ENCODE peak calls at places on chromosome 6, in six cellular contexts. E is left ventricle myocardium inferior, R is T47D, W is cardiac fibroblast, K is RWPE1, M is WTC11. J is an unnamed sample.

GRCh38 chr6:76776876-76777275 is 686.4 kb downstream of the HTR1B start:
- DNase-seq in K (no peak), M (no peak), W (no peak), R (no peak), E (no peak), J (no peak)

GRCh38 chr6:119075200-119075981 is 3.1 kb downstream of the FAM184A start:
- DNase-seq in R (no peak), W (no peak), M (no peak), K (no peak), E (no peak), J (no peak)

GRCh38 chr6:166005846-166006592 is 161.6 kb downstream of the TBXT start:
- DNase-seq in M (no peak), E (peak), R (no peak), W (peak), K (peak), J (peak)

GRCh38 chr6:44537306-44538049 is 150.0 kb downstream of the CDC5L start:
- DNase-seq in W (no peak), E (no peak), R (no peak), M (no peak), K (no peak), J (no peak)

GRCh38 chr6:51283723-51284122 is 465.1 kb downstream of the TFAP2B start:
- DNase-seq in R (no peak), E (no peak), M (no peak), W (no peak), K (no peak), J (no peak)

GRCh38 chr6:79525272-79526100 is 11.7 kb downstream of the LCA5 start:
- DNase-seq in E (no peak), M (no peak), R (peak), W (peak), K (no peak), J (peak)

GRCh38 chr6:35973670-35974222 is 50.7 kb downstream of the SLC26A8 start:
- DNase-seq in K (no peak), E (no peak), M (no peak), W (peak), R (no peak), J (no peak)

GRCh38 chr6:55943329-55943728 is 67.9 kb upstream of the BMP5 start:
- DNase-seq in R (no peak), K (no peak), W (peak), M (no peak), E (no peak), J (no peak)

GRCh38 chr6:42407379-42407778 is 44.3 kb downstream of the TRERF1 start:
- DNase-seq in R (no peak), K (peak), W (peak), M (no peak), E (no peak), J (no peak)

GRCh38 chr6:16800942-16801341 is 39.7 kb upstream of the ATXN1 start:
- DNase-seq in W (peak), M (no peak), K (no peak), R (no peak), E (no peak), J (no peak)

GRCh38 chr6:56343295-56343694 is 95.9 kb upstream of the COL21A1 start:
- DNase-seq in E (no peak), W (no peak), M (no peak), K (no peak), R (no peak), J (no peak)

GRCh38 chr6:117469356-117469755 is 13.1 kb upstream of the DCBLD1 start:
- DNase-seq in K (no peak), R (no peak), W (no peak), M (no peak), E (no peak), J (no peak)

GRCh38 chr6:40326689-40327404 is 260.3 kb downstream of the LRFN2 start:
- DNase-seq in K (no peak), E (no peak), W (no peak), M (no peak), R (no peak), J (no peak)

GRCh38 chr6:43221046-43221773 is 8.1 kb downstream of the DNPH1 start:
- DNase-seq in R (no peak), K (peak), M (no peak), E (no peak), W (peak), J (no peak)

GRCh38 chr6:44594471-44594870 is 207.0 kb downstream of the CDC5L start:
- DNase-seq in K (no peak), W (no peak), M (peak), R (no peak), E (no peak), J (no peak)

GRCh38 chr6:7378629-7379218 is 10.8 kb downstream of the CAGE1 start:
- DNase-seq in W (no peak), R (no peak), E (no peak), K (no peak), M (no peak), J (no peak)

GRCh38 chr6:89508755-89509563 is 76.0 kb downstream of the ANKRD6 start:
- DNase-seq in E (no peak), W (peak), K (no peak), M (no peak), R (peak), J (no peak)

GRCh38 chr6:2166717-2167116 is 78.7 kb downstream of the GMDS start:
- DNase-seq in E (no peak), W (no peak), R (peak), K (no peak), M (no peak), J (no peak)

GRCh38 chr6:28408076-28408802 is 8.7 kb upstream of the ZSCAN12 start:
- DNase-seq in R (no peak), K (no peak), M (no peak), W (no peak), E (no peak), J (no peak)

GRCh38 chr6:105805581-105806023 is 280.5 kb upstream of the PRDM1 start:
- DNase-seq in K (no peak), R (no peak), M (no peak), E (no peak), W (no peak), J (no peak)

GRCh38 chr6:63817492-63818050 is 182.0 kb downstream of the PHF3 start:
- DNase-seq in M (no peak), K (no peak), R (peak), W (peak), E (no peak), J (no peak)

GRCh38 chr6:79672631-79673065 is 41.5 kb downstream of the SH3BGRL2 start:
- DNase-seq in E (no peak), K (peak), W (peak), R (peak), M (no peak), J (no peak)

GRCh38 chr6:74182992-74183391 is 487.0 kb downstream of the CD109 start:
- DNase-seq in M (no peak), R (no peak), W (no peak), E (no peak), K (no peak), J (no peak)

GRCh38 chr6:10591411-10592160 is 70.4 kb downstream of the GCNT2 start:
- DNase-seq in E (no peak), M (no peak), K (no peak), R (no peak), W (no peak), J (no peak)

GRCh38 chr6:52840763-52841585 is at the start of gene GSTA5:
- DNase-seq in W (no peak), R (peak), E (no peak), M (no peak), K (no peak), J (no peak)

GRCh38 chr6:93549868-93550267 is 130.5 kb upstream of the EPHA7 start:
- DNase-seq in R (no peak), W (no peak), M (no peak), K (no peak), E (no peak), J (no peak)

GRCh38 chr6:28315628-28316027 is 20.3 kb downstream of the ZSCAN31 start:
- DNase-seq in M (no peak), W (no peak), R (no peak), K (no peak), E (no peak), J (no peak)

GRCh38 chr6:133961831-133962230 is 8.8 kb downstream of the TBPL1 start:
- DNase-seq in K (no peak), E (no peak), M (no peak), R (no peak), W (no peak), J (no peak)

GRCh38 chr6:139597781-139598368 is 223.4 kb upstream of the CITED2 start:
- DNase-seq in W (peak), K (peak), R (no peak), E (peak), M (no peak), J (peak)

GRCh38 chr6:19837511-19838441 is 606 bp downstream of the ID4 start:
- DNase-seq in K (no peak), E (peak), R (no peak), M (peak), W (peak), J (peak)

GRCh38 chr6:44034931-44035345 is 92.3 kb downstream of the MRPL14 start:
- DNase-seq in M (no peak), W (no peak), R (no peak), E (no peak), K (no peak), J (no peak)

GRCh38 chr6:157184202-157185015 is 138.9 kb downstream of the TMEM242 start:
- DNase-seq in E (peak), R (peak), K (peak), W (peak), M (peak), J (peak)

J was measured in ovary.